ENCODE peak calls at places on chromosomes 5 and 9, in six cellular contexts. One of them, this sample, is unnamed. For H3K36me3, the result is how much of the 10 kb centered on the place peaks cover.

GRCh38 chr5:149014634-149015033 is 48.2 kb downstream of the SH3TC2 start:
- DNase-seq in GM12878: no peak
- DNase-seq in uterus: no peak
- DNase-seq in body of pancreas: no peak
- DNase-seq in spleen: no peak
- DNase-seq in iPS DF 6.9: no peak
- DNase-seq in this sample: peak

GRCh38 chr9:22084336-22085035 is 75.4 kb upstream of the CDKN2B start:
- DNase-seq in GM12878: no peak
- DNase-seq in uterus: no peak
- DNase-seq in body of pancreas: no peak
- DNase-seq in spleen: no peak
- DNase-seq in iPS DF 6.9: no peak
- DNase-seq in this sample: no peak

GRCh38 chr9:18490591-18491370 is 16.8 kb downstream of the ADAMTSL1 start:
- DNase-seq in GM12878: no peak
- DNase-seq in uterus: peak
- DNase-seq in body of pancreas: peak
- DNase-seq in spleen: no peak
- DNase-seq in iPS DF 6.9: no peak
- DNase-seq in this sample: no peak

GRCh38 chr9:3059781-3060468 is 216.0 kb upstream of the PUM3 start:
- DNase-seq in GM12878: no peak
- DNase-seq in uterus: no peak
- DNase-seq in body of pancreas: no peak
- DNase-seq in spleen: no peak
- DNase-seq in iPS DF 6.9: peak
- DNase-seq in this sample: no peak

GRCh38 chr9:136696502-136696901 is 9.2 kb upstream of the AGPAT2 start:
- DNase-seq in GM12878: no peak
- DNase-seq in uterus: no peak
- DNase-seq in body of pancreas: no peak
- DNase-seq in spleen: no peak
- DNase-seq in iPS DF 6.9: no peak
- DNase-seq in this sample: no peak

GRCh38 chr5:16883801-16884200 is 52.3 kb downstream of the MYO10 start:
- DNase-seq in GM12878: no peak
- DNase-seq in uterus: no peak
- DNase-seq in body of pancreas: no peak
- DNase-seq in spleen: no peak
- DNase-seq in iPS DF 6.9: no peak
- DNase-seq in this sample: no peak

GRCh38 chr5:97102010-97102470 is 40.4 kb downstream of the LIX1 start:
- DNase-seq in GM12878: no peak
- DNase-seq in uterus: no peak
- DNase-seq in body of pancreas: no peak
- DNase-seq in spleen: no peak
- DNase-seq in iPS DF 6.9: no peak
- DNase-seq in this sample: no peak

GRCh38 chr9:127452481-127453092 is 1.3 kb downstream of the LRSAM1 start:
- DNase-seq in GM12878: no peak
- DNase-seq in uterus: peak
- DNase-seq in body of pancreas: peak
- DNase-seq in spleen: no peak
- DNase-seq in iPS DF 6.9: no peak
- DNase-seq in this sample: no peak

GRCh38 chr9:136081113-136081825 is 13.8 kb downstream of the NACC2 start:
- DNase-seq in GM12878: no peak
- DNase-seq in uterus: no peak
- DNase-seq in body of pancreas: no peak
- DNase-seq in spleen: peak
- DNase-seq in iPS DF 6.9: no peak
- DNase-seq in this sample: no peak

GRCh38 chr5:174829511-174829864 is 105.1 kb downstream of the MSX2 start:
- DNase-seq in GM12878: no peak
- DNase-seq in uterus: no peak
- DNase-seq in body of pancreas: peak
- DNase-seq in spleen: no peak
- DNase-seq in iPS DF 6.9: no peak
- DNase-seq in this sample: no peak

GRCh38 chr9:117825609-117826347 is 121.6 kb downstream of the TLR4 start:
- DNase-seq in GM12878: peak
- DNase-seq in uterus: no peak
- DNase-seq in body of pancreas: peak
- DNase-seq in spleen: no peak
- DNase-seq in iPS DF 6.9: no peak
- DNase-seq in this sample: no peak

GRCh38 chr5:113490317-113490716 is 2.1 kb upstream of the MCC start:
- DNase-seq in GM12878: no peak
- DNase-seq in uterus: no peak
- DNase-seq in body of pancreas: no peak
- DNase-seq in spleen: no peak
- DNase-seq in iPS DF 6.9: no peak
- DNase-seq in this sample: no peak

GRCh38 chr9:35681341-35682002 is 7.7 kb downstream of the CA9 start:
- DNase-seq in GM12878: no peak
- DNase-seq in uterus: no peak
- DNase-seq in body of pancreas: no peak
- DNase-seq in spleen: peak
- DNase-seq in iPS DF 6.9: no peak
- DNase-seq in this sample: no peak

GRCh38 chr5:132437604-132438275 is 52.8 kb downstream of the IRF1 start:
- DNase-seq in GM12878: no peak
- DNase-seq in uterus: peak
- DNase-seq in body of pancreas: peak
- DNase-seq in spleen: peak
- DNase-seq in iPS DF 6.9: no peak
- DNase-seq in this sample: no peak

GRCh38 chr5:39742916-39743315 is 318.1 kb upstream of the DAB2 start:
- DNase-seq in GM12878: no peak
- DNase-seq in uterus: no peak
- DNase-seq in body of pancreas: no peak
- DNase-seq in spleen: no peak
- DNase-seq in iPS DF 6.9: no peak
- DNase-seq in this sample: no peak

GRCh38 chr5:39284552-39284951 is 65.2 kb upstream of the FYB1 start:
- DNase-seq in GM12878: no peak
- DNase-seq in uterus: no peak
- DNase-seq in body of pancreas: no peak
- DNase-seq in spleen: no peak
- DNase-seq in iPS DF 6.9: no peak
- DNase-seq in this sample: no peak

GRCh38 chr9:86099695-86100364 is 472 bp upstream of the GOLM1 start:
- DNase-seq in GM12878: no peak
- DNase-seq in uterus: peak
- DNase-seq in body of pancreas: peak
- DNase-seq in spleen: no peak
- DNase-seq in iPS DF 6.9: no peak
- DNase-seq in this sample: no peak

DNA sequence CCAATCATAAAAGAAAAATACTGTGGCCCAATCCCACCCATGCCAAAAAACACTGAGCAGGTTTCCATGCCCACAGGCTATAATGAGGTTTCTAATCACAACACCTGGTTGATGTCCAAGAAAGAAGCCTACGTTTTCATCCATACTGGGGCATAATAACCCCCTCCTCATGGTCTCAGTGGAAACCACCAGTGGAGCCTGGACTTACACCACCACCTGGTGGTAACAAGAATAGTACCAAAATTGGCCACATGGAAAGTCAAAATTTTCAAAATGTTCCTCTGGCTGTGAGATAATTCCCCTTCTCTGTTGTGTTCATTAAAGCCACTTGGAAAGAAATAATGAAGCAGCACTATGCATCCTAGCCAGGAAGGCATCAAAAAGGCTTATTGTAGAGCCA is 687.3 kb upstream of the ST8SIA4 start:
- DNase-seq in GM12878: no peak
- DNase-seq in uterus: no peak
- DNase-seq in body of pancreas: no peak
- DNase-seq in spleen: no peak
- DNase-seq in iPS DF 6.9: peak
- DNase-seq in this sample: no peak
- H3K4me3 ChIP-seq in GM12878: no peak
- H3K4me3 ChIP-seq in uterus: no peak
- H3K4me3 ChIP-seq in body of pancreas: no peak
- H3K4me3 ChIP-seq in spleen: no peak
- H3K4me3 ChIP-seq in iPS DF 6.9: no peak
- H3K4me3 ChIP-seq in this sample: no peak

DNA sequence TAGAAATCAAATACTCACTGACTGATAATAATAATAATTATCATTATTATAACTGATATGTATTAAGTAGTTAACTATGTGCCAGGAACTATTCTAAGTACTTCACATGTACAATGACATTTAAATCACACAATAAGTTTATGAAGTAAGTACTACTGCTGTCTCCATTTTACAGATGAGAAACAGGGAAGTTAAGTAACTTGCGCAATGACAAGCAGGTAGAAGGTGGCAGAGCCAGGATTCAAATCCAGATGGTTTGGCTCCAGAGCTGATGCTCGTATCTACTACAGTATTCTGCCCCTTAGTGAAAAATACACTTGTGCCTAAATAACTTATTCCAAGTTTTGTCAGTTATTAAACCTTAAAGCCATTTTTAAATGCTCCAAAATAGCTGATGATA is 217.3 kb downstream of the FBXL17 start:
- DNase-seq in GM12878: no peak
- DNase-seq in uterus: no peak
- DNase-seq in body of pancreas: no peak
- DNase-seq in spleen: no peak
- DNase-seq in iPS DF 6.9: no peak
- DNase-seq in this sample: no peak
- H3K36me3 ChIP-seq in GM12878: under half
- H3K36me3 ChIP-seq in uterus: under half
- H3K36me3 ChIP-seq in body of pancreas: under half
- H3K36me3 ChIP-seq in spleen: under half
- H3K36me3 ChIP-seq in iPS DF 6.9: under half
- H3K36me3 ChIP-seq in this sample: under half

GRCh38 chr5:157455057-157455456 is 5.0 kb upstream of the NIPAL4 start:
- DNase-seq in GM12878: no peak
- DNase-seq in uterus: no peak
- DNase-seq in body of pancreas: no peak
- DNase-seq in spleen: no peak
- DNase-seq in iPS DF 6.9: no peak
- DNase-seq in this sample: peak
- H3K27ac ChIP-seq in GM12878: no peak
- H3K27ac ChIP-seq in uterus: no peak
- H3K27ac ChIP-seq in body of pancreas: no peak
- H3K27ac ChIP-seq in spleen: no peak
- H3K27ac ChIP-seq in iPS DF 6.9: no peak
- H3K27ac ChIP-seq in this sample: no peak

DNA sequence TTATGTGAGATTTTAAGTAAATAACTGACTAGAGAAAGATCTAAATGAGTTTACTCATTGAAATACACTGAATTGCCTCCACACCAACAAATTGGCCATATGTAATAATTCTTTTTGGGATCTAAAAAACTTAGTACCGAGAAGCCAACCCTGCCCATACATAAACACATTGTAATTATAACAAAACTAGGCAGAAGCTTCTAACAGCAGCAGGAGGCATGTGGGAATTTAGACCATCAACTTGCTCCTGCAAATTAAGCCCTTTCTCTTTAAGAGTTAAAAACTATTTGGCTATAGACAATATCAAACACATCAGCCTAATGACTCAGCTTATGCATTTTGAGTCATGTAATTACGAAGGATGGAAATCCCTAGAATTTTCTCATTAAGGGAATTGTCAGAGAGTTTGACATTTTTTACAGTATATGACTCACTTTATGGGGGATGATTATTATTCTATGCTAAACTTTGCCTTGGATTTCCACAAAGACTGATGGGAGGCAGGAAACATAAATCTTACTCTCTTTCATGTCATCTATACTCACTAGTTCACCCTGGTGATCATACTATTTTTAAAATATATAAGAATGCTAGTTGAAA is 1.0 kb downstream of the IL7R start:
- DNase-seq in GM12878: no peak
- DNase-seq in uterus: no peak
- DNase-seq in body of pancreas: no peak
- DNase-seq in spleen: no peak
- DNase-seq in iPS DF 6.9: no peak
- DNase-seq in this sample: no peak
- H3K4me3 ChIP-seq in GM12878: no peak
- H3K4me3 ChIP-seq in uterus: no peak
- H3K4me3 ChIP-seq in body of pancreas: no peak
- H3K4me3 ChIP-seq in spleen: peak
- H3K4me3 ChIP-seq in iPS DF 6.9: no peak
- H3K4me3 ChIP-seq in this sample: peak

GRCh38 chr5:179902763-179903158 is 4.9 kb downstream of the TBC1D9B start:
- DNase-seq in GM12878: no peak
- DNase-seq in uterus: no peak
- DNase-seq in body of pancreas: no peak
- DNase-seq in spleen: no peak
- DNase-seq in iPS DF 6.9: no peak
- DNase-seq in this sample: no peak
- H3K36me3 ChIP-seq in GM12878: under half
- H3K36me3 ChIP-seq in uterus: under half
- H3K36me3 ChIP-seq in body of pancreas: under half
- H3K36me3 ChIP-seq in spleen: half or more
- H3K36me3 ChIP-seq in iPS DF 6.9: under half
- H3K36me3 ChIP-seq in this sample: under half

DNA sequence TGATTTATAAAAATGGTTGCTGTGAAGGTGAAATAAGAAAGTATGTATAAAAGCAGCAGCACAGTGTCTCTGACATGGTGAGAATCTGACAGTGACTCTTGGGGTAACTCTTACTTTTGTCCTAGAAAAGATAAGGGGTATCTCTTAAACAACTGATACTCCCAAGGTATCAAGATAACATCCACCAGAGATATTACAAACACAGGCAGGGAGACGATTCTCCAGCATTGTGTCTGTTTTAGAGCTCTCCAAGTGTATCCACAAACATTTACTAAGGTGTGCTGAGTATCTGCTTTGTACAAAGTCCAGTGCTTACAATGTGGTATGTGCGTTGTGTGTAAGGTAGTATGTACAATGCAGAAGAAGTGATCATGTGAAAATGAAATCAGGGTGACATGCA is 4.3 kb upstream of the TMEM245 start:
- DNase-seq in GM12878: no peak
- DNase-seq in uterus: no peak
- DNase-seq in body of pancreas: no peak
- DNase-seq in spleen: no peak
- DNase-seq in iPS DF 6.9: no peak
- DNase-seq in this sample: no peak
- H3K27ac ChIP-seq in GM12878: no peak
- H3K27ac ChIP-seq in uterus: no peak
- H3K27ac ChIP-seq in body of pancreas: no peak
- H3K27ac ChIP-seq in spleen: no peak
- H3K27ac ChIP-seq in iPS DF 6.9: no peak
- H3K27ac ChIP-seq in this sample: no peak

This sample was measured in vagina.